ENCODE peak calls at places on chromosomes 4 and X, in four cellular contexts. T, L, Z and R are unnamed samples.

GRCh38 chr4:3611778-3612177 is 79.6 kb upstream of the LRPAP1 start:
- DNase-seq in T (no peak), Z (no peak), L (no peak), R (no peak)

GRCh38 chrX:24955372-24955771 is 60.4 kb downstream of the ARX start:
- DNase-seq in Z (no peak), T (no peak), L (no peak), R (no peak)

GRCh38 chr4:120293341-120293740 is 226.7 kb upstream of the MAD2L1 start:
- DNase-seq in L (no peak), T (no peak), Z (no peak), R (no peak)

GRCh38 chr4:173504181-173504503 is 25.9 kb downstream of the HAND2 start:
- DNase-seq in Z (no peak), T (no peak), L (no peak), R (no peak)

GRCh38 chrX:37993857-37994619 is 12.3 kb upstream of the SYTL5 start:
- DNase-seq in L (peak), Z (peak), T (no peak), R (no peak)

GRCh38 chrX:46216406-46216805 is 328.8 kb downstream of the ZNF674 start:
- DNase-seq in Z (no peak), T (no peak), L (no peak), R (no peak)

GRCh38 chr4:121666091-121666679 is 30.6 kb downstream of the ANXA5 start:
- DNase-seq in L (no peak), T (no peak), Z (no peak), R (no peak)

GRCh38 chrX:22110729-22111494 is 78.8 kb downstream of the PHEX start:
- DNase-seq in L (no peak), T (no peak), Z (no peak), R (peak)

GRCh38 chr4:15427126-15427525 is 707 bp upstream of the C1QTNF7 start:
- DNase-seq in L (no peak), Z (no peak), T (no peak), R (no peak)

GRCh38 chr4:170202721-170203120 is 113.0 kb upstream of the AADAT start:
- DNase-seq in Z (no peak), L (no peak), T (no peak), R (no peak)

GRCh38 chrX:153673398-153674218 is at the start of gene PNCK:
- DNase-seq in Z (no peak), T (no peak), L (no peak), R (no peak)

GRCh38 chr4:140363558-140363957 is 9.9 kb upstream of the SCOC start:
- DNase-seq in T (no peak), L (no peak), Z (no peak), R (no peak)

GRCh38 chr4:2262145-2262943 is 435 bp upstream of the MXD4 start:
- DNase-seq in Z (peak), T (peak), L (peak), R (peak)

GRCh38 chr4:17619416-17620105 is 5.1 kb downstream of the MED28 start:
- DNase-seq in T (no peak), Z (no peak), L (no peak), R (peak)

GRCh38 chrX:72461766-72462165 is 110.9 kb downstream of the HDAC8 start:
- DNase-seq in T (no peak), Z (no peak), L (no peak), R (no peak)

GRCh38 chr4:119666653-119667091 is 38.1 kb upstream of the PDE5A start:
- DNase-seq in Z (no peak), T (no peak), L (no peak), R (peak)

GRCh38 chrX:150715180-150715579 is 22.0 kb downstream of the MTMR1 start:
- DNase-seq in Z (no peak), L (no peak), T (no peak), R (no peak)

GRCh38 chrX:119790977-119791436 is 423 bp downstream of the RPL39 start:
- DNase-seq in T (no peak), L (no peak), Z (peak), R (peak)

GRCh38 chr4:143035661-143036060 is 149.1 kb upstream of the USP38 start:
- DNase-seq in Z (no peak), T (no peak), L (no peak), R (no peak)

GRCh38 chr4:38753021-38753806 is 29.6 kb downstream of the TLR10 start:
- DNase-seq in T (no peak), Z (peak), L (no peak), R (peak)

GRCh38 chr4:186554485-186554884 is 882 bp downstream of the MTNR1A start:
- DNase-seq in L (no peak), Z (no peak), T (peak), R (no peak)

GRCh38 chr4:173332963-173333657 is 1.0 kb downstream of the HMGB2 start:
- DNase-seq in Z (no peak), L (no peak), T (no peak), R (peak)

GRCh38 chr4:189136462-189136861 is 804.2 kb upstream of the FRG1 start:
- DNase-seq in T (no peak), L (no peak), Z (no peak), R (no peak)

GRCh38 chr4:844752-845232 is 18.9 kb upstream of the CPLX1 start:
- DNase-seq in Z (no peak), L (no peak), T (no peak), R (no peak)
- TF ChIP-seq RCOR1 in Z (no peak), L (no peak), T (no peak), R (no peak)

GRCh38 chr4:70608324-70608723 is 16.3 kb downstream of the AMBN start:
- DNase-seq in T (no peak), L (no peak), Z (no peak), R (no peak)
- TF ChIP-seq POLR2A in T (no peak), L (no peak), Z (no peak), R (no peak)

GRCh38 chrX:51641421-51642021 is 22.8 kb upstream of the CENPVL3 start:
- DNase-seq in Z (peak), T (peak), L (no peak), R (peak)
- TF ChIP-seq RCOR1 in Z (no peak), T (no peak), L (no peak), R (no peak)

GRCh38 chr4:6177587-6178197 is 22.7 kb downstream of the JAKMIP1 start:
- DNase-seq in Z (peak), T (no peak), L (no peak), R (no peak)
- TF ChIP-seq POLR2A in Z (no peak), T (no peak), L (peak), R (no peak)

GRCh38 chr4:108301583-108302256 is 133.0 kb upstream of the LEF1 start:
- DNase-seq in Z (no peak), T (no peak), L (no peak), R (no peak)

GRCh38 chr4:108303488-108304177 is 134.9 kb upstream of the LEF1 start:
- DNase-seq in Z (no peak), T (no peak), L (no peak), R (peak)
- TF ChIP-seq RCOR1 in Z (no peak), T (no peak), L (no peak), R (no peak)

GRCh38 chr4:128862608-128863313 is 53.3 kb downstream of the JADE1 start:
- DNase-seq in Z (no peak), T (no peak), L (peak), R (peak)
- TF ChIP-seq POLR2A in Z (peak), T (no peak), L (peak), R (no peak)

DNA sequence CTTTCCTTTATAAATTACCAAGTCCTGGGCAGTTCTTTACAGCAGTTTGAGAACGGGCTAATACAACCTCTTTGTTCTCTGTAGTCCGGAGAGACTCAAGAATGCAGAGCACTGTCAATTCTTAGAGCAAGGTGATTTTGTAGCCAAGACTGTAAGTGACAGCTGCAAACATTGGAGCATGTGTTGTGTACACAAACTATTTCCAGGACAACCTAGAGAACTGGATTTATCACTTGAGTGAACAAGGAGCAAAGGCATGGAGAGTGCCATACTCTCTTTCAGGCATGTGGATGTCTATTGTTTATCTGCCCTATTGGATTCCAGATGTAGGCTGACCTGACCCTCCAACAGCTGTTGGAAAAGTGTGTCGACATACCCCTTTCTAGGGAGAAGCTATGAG is 153.9 kb downstream of the SPANXN3 start:
- DNase-seq in L (no peak), Z (no peak), T (no peak), R (no peak)
- TF ChIP-seq RCOR1 in L (no peak), Z (no peak), T (no peak), R (no peak)

GRCh38 chr4:53364624-53365023 is 1.2 kb downstream of the SCFD2 start:
- DNase-seq in T (no peak), Z (no peak), L (no peak), R (no peak)

GRCh38 chr4:53365121-53365485 is 758 bp downstream of the SCFD2 start:
- DNase-seq in Z (peak), T (no peak), L (no peak), R (peak)

GRCh38 chr4:53362093-53362492 is 3.8 kb downstream of the SCFD2 start:
- DNase-seq in L (no peak), Z (no peak), T (no peak), R (no peak)

GRCh38 chr4:53366301-53366716 is 448 bp upstream of the SCFD2 start:
- DNase-seq in Z (no peak), T (no peak), L (no peak), R (no peak)

GRCh38 chr4:53365486-53366300 is at the start of gene SCFD2:
- DNase-seq in T (peak), L (peak), Z (peak), R (peak)
- TF ChIP-seq POLR2A in T (peak), L (peak), Z (peak), R (peak)

DNA sequence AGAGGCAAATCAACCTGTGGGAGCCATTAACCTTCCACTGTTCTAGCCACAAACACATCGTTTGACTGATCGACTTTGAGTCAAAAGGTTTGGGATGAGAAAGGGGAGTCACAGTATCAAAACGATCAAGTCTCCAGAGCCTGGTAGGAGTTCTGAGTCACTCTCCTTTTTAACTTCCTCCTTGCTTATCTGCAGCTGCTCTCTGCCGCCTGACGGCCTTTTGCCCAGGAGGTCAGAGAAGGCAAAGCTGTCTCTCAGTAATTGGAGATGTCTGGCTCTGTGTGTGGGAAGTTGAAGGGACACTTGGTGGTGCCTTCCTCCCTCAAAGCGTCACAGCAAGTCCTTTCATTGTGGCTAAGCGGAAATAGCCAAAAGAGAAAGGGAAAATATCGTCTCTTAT is 63.1 kb downstream of the ANOS1 start:
- DNase-seq in L (no peak), Z (no peak), T (no peak), R (no peak)
- TF ChIP-seq RCOR1 in L (no peak), Z (no peak), T (no peak), R (no peak)

GRCh38 chr4:76251448-76252270 is at the start of gene FAM47E:
- DNase-seq in T (peak), L (no peak), Z (peak), R (peak)
- TF ChIP-seq POLR2A in T (no peak), L (no peak), Z (no peak), R (no peak)